ENCODE peak calls at places on chromosomes 12 and 14, in ten cellular contexts. W, K, M, Y, C, S, T, O, D and Z are unnamed samples.

GRCh38 chr14:56754966-56755365 is 55.3 kb downstream of the OTX2 start:
- DNase-seq in W (no peak), K (no peak), Y (no peak), D (no peak), T (no peak), S (no peak), O (no peak), C (no peak), M (no peak), Z (no peak)

GRCh38 chr12:110733089-110733715 is 9.5 kb downstream of the PPP1CC start:
- DNase-seq in M (no peak), D (no peak), Y (no peak), S (no peak), W (no peak), C (no peak), O (no peak), K (no peak), T (no peak), Z (no peak)

GRCh38 chr14:69634871-69635270 is 23.5 kb downstream of the SUSD6 start:
- DNase-seq in S (no peak), Y (no peak), K (no peak), D (no peak), M (no peak), T (no peak), W (no peak), O (no peak), C (no peak), Z (no peak)

GRCh38 chr12:32885831-32886230 is 10.7 kb downstream of the PKP2 start:
- DNase-seq in Y (no peak), O (no peak), S (no peak), T (no peak), C (no peak), D (no peak), M (no peak), K (no peak), W (no peak), Z (no peak)

GRCh38 chr12:48631071-48631470 is 51.0 kb downstream of the KANSL2 start:
- DNase-seq in Y (no peak), W (no peak), T (no peak), O (no peak), D (no peak), M (no peak), C (no peak), K (no peak), S (no peak), Z (no peak)

GRCh38 chr12:115830070-115830469 is 447.4 kb downstream of the MED13L start:
- DNase-seq in M (no peak), K (no peak), S (no peak), W (no peak), T (no peak), C (no peak), D (no peak), O (no peak), Y (no peak), Z (no peak)

GRCh38 chr12:26250801-26251200 is 55.4 kb downstream of the SSPN start:
- DNase-seq in M (no peak), K (no peak), D (no peak), O (no peak), S (no peak), T (no peak), C (no peak), W (no peak), Y (no peak), Z (no peak)

GRCh38 chr12:121095544-121096198 is 37.0 kb upstream of the P2RX7 start:
- DNase-seq in T (peak), K (peak), W (peak), D (peak), O (peak), M (peak), S (peak), C (no peak), Y (peak), Z (peak)

GRCh38 chr14:93859957-93860356 is 67.2 kb upstream of the FAM181A start:
- DNase-seq in Y (no peak), M (no peak), S (no peak), K (no peak), D (no peak), T (no peak), O (no peak), W (no peak), C (no peak), Z (no peak)

GRCh38 chr14:36519431-36520321 is at the start of gene NKX2-1:
- DNase-seq in S (no peak), D (no peak), O (no peak), Y (no peak), T (no peak), W (no peak), C (no peak), M (no peak), K (no peak), Z (no peak)
- TF ChIP-seq POLR2A in S (no peak), D (no peak), O (no peak), Y (no peak), T (no peak), W (no peak), C (no peak), M (no peak), K (no peak), Z (no peak)

GRCh38 chr14:20314026-20314425 is 8.3 kb upstream of the TTC5 start:
- DNase-seq in O (no peak), C (no peak), S (no peak), D (no peak), M (no peak), W (no peak), K (no peak), Y (no peak), T (no peak), Z (no peak)

DNA sequence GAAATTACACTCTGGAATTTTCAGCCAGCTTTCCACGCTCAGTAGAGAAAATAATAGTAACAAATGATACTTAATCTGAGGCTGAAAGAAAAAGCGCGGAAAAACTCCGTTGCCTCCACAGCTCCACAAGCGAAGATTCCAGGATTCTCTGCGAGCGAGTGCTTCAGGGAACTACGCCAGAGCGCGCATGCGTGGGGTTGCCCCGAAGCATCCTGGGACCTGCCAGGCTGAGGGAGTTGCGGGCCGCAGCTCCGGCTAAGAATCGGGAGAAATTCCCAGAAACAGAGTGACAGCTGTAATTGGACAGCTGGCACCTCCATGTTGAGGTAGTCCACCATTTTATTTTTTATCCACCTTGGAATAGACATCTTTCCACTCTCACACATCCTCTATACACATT is 12.0 kb upstream of the TTC5 start:
- DNase-seq in K (no peak), M (no peak), O (no peak), W (no peak), C (no peak), S (no peak), D (no peak), T (no peak), Y (no peak), Z (no peak)
- TF ChIP-seq CTCF in K (no peak), M (no peak), O (no peak), W (no peak), C (no peak), S (no peak), D (no peak), T (no peak), Y (no peak), Z (no peak)

DNA sequence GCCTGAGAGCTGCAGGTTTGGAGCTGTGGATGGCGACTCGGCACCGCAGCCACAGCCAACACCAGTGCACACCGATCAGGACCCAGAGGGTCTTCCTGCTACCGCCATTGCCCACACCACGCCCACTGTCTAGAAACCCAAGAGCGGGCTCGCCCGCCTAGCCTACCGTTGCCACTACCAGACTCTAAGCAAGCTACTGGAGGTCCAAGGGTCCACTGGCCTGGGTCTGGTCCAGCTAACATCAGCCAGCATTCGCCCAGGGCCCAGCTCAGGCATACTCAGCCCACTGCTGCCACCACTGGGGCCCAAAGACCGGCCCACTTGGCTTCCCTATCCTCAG is 30.5 kb upstream of the MON2 start:
- DNase-seq in S (no peak), C (no peak), M (no peak), W (peak), T (no peak), Y (no peak), K (no peak), D (peak), O (no peak), Z (no peak)
- H3K4me3 ChIP-seq in S (no peak), C (no peak), M (no peak), W (peak), T (no peak), Y (no peak), K (no peak), D (no peak), O (no peak), Z (no peak)

GRCh38 chr12:76028649-76029277 is 2.8 kb downstream of the PHLDA1 start:
- DNase-seq in Y (no peak), T (no peak), C (no peak), D (no peak), M (no peak), S (no peak), W (no peak), O (no peak), K (no peak), Z (no peak)

GRCh38 chr12:76031081-76031413 is 529 bp downstream of the PHLDA1 start:
- DNase-seq in S (peak), D (no peak), C (no peak), K (no peak), W (no peak), T (no peak), M (no peak), O (no peak), Y (no peak), Z (no peak)

GRCh38 chr12:76029982-76030377 is 1.6 kb downstream of the PHLDA1 start:
- DNase-seq in K (no peak), S (no peak), C (no peak), D (no peak), W (no peak), M (no peak), Y (peak), O (no peak), T (peak), Z (no peak)

GRCh38 chr12:76031414-76032042 is at the start of gene PHLDA1:
- DNase-seq in Y (peak), K (peak), W (peak), T (peak), D (peak), M (peak), O (peak), S (peak), C (peak), Z (peak)

DNA sequence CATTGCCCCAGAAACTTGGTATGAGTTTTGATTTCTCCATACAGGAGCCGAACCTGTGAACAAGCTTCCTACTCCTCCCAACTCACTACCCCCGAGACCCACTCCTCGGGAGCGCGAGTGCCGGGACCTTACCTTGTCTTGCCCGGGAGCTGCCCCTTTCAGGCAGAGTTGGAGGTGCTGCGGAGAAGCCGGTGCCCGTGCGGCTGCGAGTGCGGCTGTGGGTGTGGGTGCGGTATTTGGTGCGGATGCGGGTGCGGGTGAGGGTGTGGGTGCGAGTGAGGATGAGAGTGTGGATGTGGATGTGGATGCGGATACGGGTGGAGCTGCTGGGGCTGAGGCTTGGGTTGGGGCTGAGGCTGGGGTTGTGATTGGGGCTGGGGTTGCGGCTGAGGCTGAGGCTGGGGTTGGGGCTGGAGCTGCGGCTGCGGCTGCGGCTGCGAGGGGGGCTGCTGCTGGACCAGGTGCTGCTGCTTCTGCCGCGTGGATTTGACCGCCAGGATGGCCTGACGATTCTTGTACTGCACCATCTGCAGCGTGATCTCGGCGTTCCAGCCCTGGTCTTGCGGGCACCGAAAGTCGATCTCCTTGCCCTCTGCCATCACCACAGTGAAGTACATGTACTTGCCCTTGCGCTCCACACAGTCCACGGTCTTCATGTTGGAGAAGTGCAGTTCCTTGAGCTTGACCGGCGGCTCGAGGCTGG is 1.0 kb downstream of the PHLDA1 start:
- DNase-seq in C (no peak), O (peak), S (peak), W (peak), K (no peak), Y (peak), D (peak), T (peak), M (no peak), Z (no peak)
- TF ChIP-seq POLR2A in C (no peak), O (no peak), S (no peak), W (no peak), K (no peak), Y (no peak), D (no peak), T (no peak), M (no peak), Z (no peak)

DNA sequence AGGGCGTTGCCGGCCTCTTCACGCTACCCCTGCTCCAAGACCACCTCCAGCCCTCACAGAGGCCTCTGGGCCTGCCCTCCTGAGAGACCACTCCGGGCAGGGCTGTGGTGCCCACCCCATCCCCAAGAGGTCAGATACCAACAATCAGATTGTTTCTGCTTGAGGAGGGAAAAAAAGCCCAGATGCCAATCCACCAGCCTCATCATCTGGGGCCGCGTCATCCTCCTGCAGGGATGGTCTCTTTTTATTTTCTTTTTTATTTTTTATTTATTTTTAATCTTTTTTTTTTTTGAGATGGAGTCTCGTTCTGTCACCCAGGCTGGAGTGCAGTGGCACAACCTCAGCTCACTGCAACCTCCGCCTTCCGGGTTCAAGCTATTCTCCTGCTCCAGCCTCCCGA is 93.4 kb downstream of the FBXL14 start:
- DNase-seq in T (no peak), C (no peak), M (no peak), D (no peak), S (no peak), K (no peak), O (no peak), Y (no peak), W (no peak), Z (no peak)
- TF ChIP-seq CTCF in T (no peak), C (no peak), M (no peak), D (no peak), S (no peak), K (no peak), O (no peak), Y (no peak), W (no peak), Z (no peak)

GRCh38 chr12:89450922-89451321 is 73.7 kb downstream of the GALNT4 start:
- DNase-seq in T (no peak), W (no peak), Y (no peak), M (no peak), K (no peak), S (no peak), O (no peak), C (no peak), D (no peak), Z (no peak)
- H3K4me3 ChIP-seq in T (no peak), W (no peak), Y (no peak), M (no peak), K (no peak), S (no peak), O (no peak), C (no peak), D (no peak), Z (no peak)